ENCODE peak calls at places on chromosome 9, in nine cellular contexts. C, F, W, E, K, Q, Y, G and P are unnamed samples.

GRCh38 chr9:91192785-91193657 is 168.7 kb downstream of the AUH start:
- DNase-seq in C (peak; percentile 96), F (peak; percentile 86), W (peak; percentile 96), E (peak; percentile 94), K (peak; percentile 30), Q (peak; percentile 23), Y (peak; percentile 95), G (peak; percentile 91), P (peak; percentile 92)

GRCh38 chr9:98880311-98881015 is 63.2 kb upstream of the COL15A1 start:
- DNase-seq in C (no peak), F (no peak), W (no peak), E (no peak), K (no peak), Q (no peak), Y (no peak), G (peak; percentile 66), P (no peak)

GRCh38 chr9:100718717-100719116 is 140.8 kb downstream of the CAVIN4 start:
- DNase-seq in C (no peak), F (no peak), W (no peak), E (no peak), K (no peak), Q (no peak), Y (no peak), G (no peak), P (no peak)

GRCh38 chr9:36407122-36407723 is 7.2 kb upstream of the RNF38 start:
- DNase-seq in C (peak; percentile 60), F (peak; percentile 56), W (peak; percentile 71), E (peak; percentile 83), K (peak; percentile 59), Q (peak; percentile 47), Y (no peak), G (peak; percentile 75), P (peak; percentile 24)

GRCh38 chr9:118529210-118529609 is 825.0 kb downstream of the TLR4 start:
- DNase-seq in C (peak; percentile 37), F (no peak), W (peak; percentile 98), E (no peak), K (no peak), Q (no peak), Y (no peak), G (no peak), P (no peak)

GRCh38 chr9:74735761-74736160 is 152.0 kb downstream of the TRPM6 start:
- DNase-seq in C (no peak), F (no peak), W (no peak), E (no peak), K (no peak), Q (no peak), Y (no peak), G (no peak), P (no peak)

GRCh38 chr9:136751244-136751643 is 2.9 kb upstream of the LCN6 start:
- DNase-seq in C (no peak), F (no peak), W (no peak), E (no peak), K (no peak), Q (no peak), Y (no peak), G (no peak), P (no peak)

GRCh38 chr9:3732077-3733038 is 206.6 kb upstream of the RFX3 start:
- DNase-seq in C (peak; percentile 72), F (peak; percentile 72), W (peak; percentile 88), E (peak; percentile 81), K (peak; percentile 84), Q (no peak), Y (no peak), G (peak; percentile 52), P (peak; percentile 33)

GRCh38 chr9:117268847-117269452 is 145.9 kb downstream of the ASTN2 start:
- DNase-seq in C (no peak), F (no peak), W (no peak), E (no peak), K (no peak), Q (no peak), Y (no peak), G (no peak), P (no peak)

GRCh38 chr9:27160636-27161035 is 51.6 kb downstream of the TEK start:
- DNase-seq in C (no peak), F (no peak), W (peak; percentile 89), E (no peak), K (no peak), Q (no peak), Y (no peak), G (no peak), P (no peak)

GRCh38 chr9:115262477-115262876 is 144.5 kb upstream of the TNC start:
- DNase-seq in C (peak; percentile 100), F (no peak), W (no peak), E (peak; percentile 77), K (no peak), Q (no peak), Y (peak; percentile 91), G (peak; percentile 74), P (peak; percentile 98)

GRCh38 chr9:6576930-6577329 is 68.6 kb downstream of the GLDC start:
- DNase-seq in C (no peak), F (no peak), W (no peak), E (no peak), K (no peak), Q (no peak), Y (no peak), G (no peak), P (no peak)

GRCh38 chr9:131276891-131277672 is 772 bp upstream of the FAM78A start:
- DNase-seq in C (no peak), F (no peak), W (peak; percentile 29), E (no peak), K (no peak), Q (peak; percentile 51), Y (peak; percentile 59), G (no peak), P (no peak)

GRCh38 chr9:27413507-27414214 is 110.4 kb upstream of the IFNK start:
- DNase-seq in C (no peak), F (no peak), W (no peak), E (no peak), K (no peak), Q (no peak), Y (no peak), G (no peak), P (no peak)

GRCh38 chr9:98175013-98175679 is 17.3 kb downstream of the CORO2A start:
- DNase-seq in C (no peak), F (no peak), W (no peak), E (no peak), K (peak; percentile 31), Q (no peak), Y (no peak), G (no peak), P (no peak)

GRCh38 chr9:35367451-35367850 is 122.5 kb upstream of the RUSC2 start:
- DNase-seq in C (peak; percentile 83), F (no peak), W (peak; percentile 91), E (no peak), K (no peak), Q (no peak), Y (no peak), G (no peak), P (peak; percentile 78)
- H3K27ac ChIP-seq in C (peak overlapping the region; percentile 11), F (no peak overlapping the region), W (peak overlapping the region; percentile 64), E (no peak overlapping the region), K (no peak overlapping the region), Q (no peak overlapping the region), Y (no peak overlapping the region), G (no peak overlapping the region), P (peak overlapping the region; percentile 18)

GRCh38 chr9:125538092-125538473 is 168.9 kb downstream of the MAPKAP1 start:
- DNase-seq in C (peak; percentile 92), F (no peak), W (peak; percentile 84), E (peak; percentile 66), K (no peak), Q (no peak), Y (peak; percentile 47), G (peak; percentile 72), P (peak; percentile 85)
- H3K27ac ChIP-seq in C (peak overlapping the region; percentile 61), F (no peak overlapping the region), W (peak overlapping the region; percentile 50), E (peak overlapping the region; percentile 47), K (no peak overlapping the region), Q (no peak overlapping the region), Y (no peak overlapping the region), G (no peak overlapping the region), P (peak overlapping the region; percentile 14)

DNA sequence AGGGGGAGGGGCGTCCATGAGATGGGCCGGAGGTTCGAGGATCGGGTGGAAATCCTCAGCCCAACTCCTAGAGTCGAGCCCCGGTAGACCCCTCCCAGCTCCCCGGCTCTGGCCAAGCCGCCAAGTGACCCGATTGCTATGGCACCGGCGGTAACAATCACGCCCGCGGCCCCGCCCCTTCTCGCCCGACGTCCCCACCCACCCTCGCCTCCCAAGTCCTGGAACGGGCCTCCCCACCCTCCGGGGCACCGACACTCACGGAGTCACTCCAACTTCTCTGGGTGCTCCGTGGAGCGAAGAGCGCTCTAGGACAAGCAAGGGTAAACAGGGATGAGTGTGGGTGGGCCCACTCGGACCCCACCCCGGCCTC is at the start of gene SPACA9:
- DNase-seq in C (peak; percentile 15), F (peak; percentile 59), W (peak; percentile 46), E (peak; percentile 84), K (peak; percentile 46), Q (peak; percentile 16), Y (peak; percentile 74), G (peak; percentile 64), P (no peak)
- H3K27ac ChIP-seq in C (peak within 1 kb of the TSS; percentile 91), F (peak within 1 kb of the TSS; percentile 80), W (peak within 1 kb of the TSS; percentile 74), E (peak within 1 kb of the TSS; percentile 90), K (no peak within 1 kb of the TSS), Q (peak within 1 kb of the TSS; percentile 80), Y (peak within 1 kb of the TSS; percentile 67), G (peak within 1 kb of the TSS; percentile 52), P (peak within 1 kb of the TSS; percentile 44)

GRCh38 chr9:134601764-134602163 is 39.8 kb upstream of the COL5A1 start:
- DNase-seq in C (no peak), F (peak; percentile 2), W (no peak), E (no peak), K (no peak), Q (no peak), Y (no peak), G (no peak), P (no peak)

GRCh38 chr9:134598884-134599245 is 42.7 kb upstream of the COL5A1 start:
- DNase-seq in C (no peak), F (peak; percentile 11), W (no peak), E (no peak), K (no peak), Q (no peak), Y (no peak), G (no peak), P (no peak)

GRCh38 chr9:134600431-134600830 is 41.2 kb upstream of the COL5A1 start:
- DNase-seq in C (no peak), F (peak; percentile 0), W (no peak), E (no peak), K (no peak), Q (no peak), Y (no peak), G (no peak), P (no peak)

GRCh38 chr9:134602547-134603362 is 38.8 kb upstream of the COL5A1 start:
- DNase-seq in C (peak; percentile 69), F (peak; percentile 32), W (peak; percentile 84), E (peak; percentile 89), K (no peak), Q (no peak), Y (peak; percentile 82), G (peak; percentile 39), P (no peak)

DNA sequence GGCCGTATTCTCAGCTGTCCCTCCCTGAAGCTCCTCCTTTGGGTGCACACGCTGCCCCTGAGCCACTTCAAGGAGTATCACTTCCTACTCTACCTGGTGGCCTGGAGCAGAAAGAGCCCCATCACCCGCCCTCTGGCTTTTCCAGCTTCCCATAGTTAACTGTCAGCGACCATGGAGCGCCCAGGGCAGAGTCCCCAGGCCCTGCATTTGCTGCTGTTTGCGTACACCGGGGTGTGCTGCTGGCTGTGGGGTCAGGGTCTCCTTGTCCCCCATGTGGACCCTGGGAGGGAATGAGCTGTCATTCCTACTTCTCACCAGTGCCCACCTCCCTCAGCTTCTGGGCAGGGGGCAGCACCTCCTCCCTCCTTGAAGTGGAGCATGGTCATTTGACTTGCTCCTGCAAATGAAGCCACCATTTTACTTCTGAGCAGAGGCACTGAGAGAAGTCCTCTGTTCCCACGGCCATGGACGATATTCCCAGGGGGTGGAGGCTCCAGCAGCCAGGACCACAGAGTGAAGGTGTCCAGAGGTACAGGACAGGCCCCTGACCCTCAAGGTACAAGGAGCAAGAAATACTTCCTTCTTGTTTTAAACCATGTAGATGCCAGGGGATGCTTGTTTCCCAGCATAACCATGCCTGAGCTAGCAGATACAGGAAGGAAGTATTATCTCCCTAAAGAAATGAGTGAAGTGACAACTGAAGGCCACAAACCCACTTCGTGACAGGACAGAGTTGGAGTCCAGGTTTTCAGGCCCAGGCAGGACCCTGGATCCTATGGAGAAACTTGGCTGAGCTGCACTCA is 40.6 kb upstream of the COL5A1 start:
- DNase-seq in C (no peak), F (peak; percentile 1), W (no peak), E (no peak), K (no peak), Q (no peak), Y (no peak), G (no peak), P (no peak)
- H3K27ac ChIP-seq in C (no peak overlapping the region), F (no peak overlapping the region), W (no peak overlapping the region), E (peak overlapping the region; percentile 89), K (no peak overlapping the region), Q (no peak overlapping the region), Y (no peak overlapping the region), G (no peak overlapping the region), P (no peak overlapping the region)